ENCODE peak calls at places on chromosomes 11 and 22, in nine cellular contexts. One of them, this sample, is unnamed.

GRCh38 chr22:20566420-20567260 is 59.2 kb downstream of the MED15 start:
- DNase-seq in CD4-positive, alpha-beta T cell: peak
- DNase-seq in WTC11: no peak
- DNase-seq in cardiac fibroblast: peak
- DNase-seq in colonic mucosa: no peak
- DNase-seq in AG04450: no peak
- DNase-seq in CD8-positive, alpha-beta T cell: peak
- DNase-seq in H9: no peak
- DNase-seq in left ventricle myocardium inferior: peak
- DNase-seq in this sample: peak

GRCh38 chr11:65290448-65291165 is 24.1 kb upstream of the CDC42EP2 start:
- DNase-seq in CD4-positive, alpha-beta T cell: no peak
- DNase-seq in WTC11: no peak
- DNase-seq in cardiac fibroblast: peak
- DNase-seq in colonic mucosa: peak
- DNase-seq in AG04450: peak
- DNase-seq in CD8-positive, alpha-beta T cell: no peak
- DNase-seq in H9: no peak
- DNase-seq in left ventricle myocardium inferior: peak
- DNase-seq in this sample: peak

GRCh38 chr11:10388574-10388973 is 66.5 kb upstream of the AMPD3 start:
- DNase-seq in CD4-positive, alpha-beta T cell: no peak
- DNase-seq in WTC11: no peak
- DNase-seq in cardiac fibroblast: no peak
- DNase-seq in colonic mucosa: no peak
- DNase-seq in AG04450: no peak
- DNase-seq in CD8-positive, alpha-beta T cell: peak
- DNase-seq in H9: no peak
- DNase-seq in left ventricle myocardium inferior: peak
- DNase-seq in this sample: no peak

GRCh38 chr11:22477312-22477711 is 139.1 kb downstream of the SLC17A6 start:
- DNase-seq in CD4-positive, alpha-beta T cell: no peak
- DNase-seq in WTC11: no peak
- DNase-seq in cardiac fibroblast: no peak
- DNase-seq in colonic mucosa: no peak
- DNase-seq in AG04450: no peak
- DNase-seq in CD8-positive, alpha-beta T cell: no peak
- DNase-seq in H9: no peak
- DNase-seq in left ventricle myocardium inferior: no peak
- DNase-seq in this sample: no peak

GRCh38 chr22:30408388-30409101 is 11.7 kb downstream of the SEC14L2 start:
- DNase-seq in CD4-positive, alpha-beta T cell: no peak
- DNase-seq in WTC11: no peak
- DNase-seq in cardiac fibroblast: peak
- DNase-seq in colonic mucosa: no peak
- DNase-seq in AG04450: no peak
- DNase-seq in CD8-positive, alpha-beta T cell: no peak
- DNase-seq in H9: no peak
- DNase-seq in left ventricle myocardium inferior: no peak
- DNase-seq in this sample: peak

GRCh38 chr22:36258750-36259619 is 6.1 kb downstream of the APOL1 start:
- DNase-seq in CD4-positive, alpha-beta T cell: no peak
- DNase-seq in WTC11: peak
- DNase-seq in cardiac fibroblast: peak
- DNase-seq in colonic mucosa: no peak
- DNase-seq in AG04450: no peak
- DNase-seq in CD8-positive, alpha-beta T cell: no peak
- DNase-seq in H9: peak
- DNase-seq in left ventricle myocardium inferior: peak
- DNase-seq in this sample: peak

GRCh38 chr11:134958870-134959269 is 546.8 kb upstream of the B3GAT1 start:
- DNase-seq in CD4-positive, alpha-beta T cell: no peak
- DNase-seq in WTC11: no peak
- DNase-seq in cardiac fibroblast: no peak
- DNase-seq in colonic mucosa: no peak
- DNase-seq in AG04450: no peak
- DNase-seq in CD8-positive, alpha-beta T cell: no peak
- DNase-seq in H9: no peak
- DNase-seq in left ventricle myocardium inferior: no peak
- DNase-seq in this sample: no peak

GRCh38 chr11:78221396-78222315 is 32.9 kb downstream of the USP35 start:
- DNase-seq in CD4-positive, alpha-beta T cell: no peak
- DNase-seq in WTC11: no peak
- DNase-seq in cardiac fibroblast: no peak
- DNase-seq in colonic mucosa: peak
- DNase-seq in AG04450: no peak
- DNase-seq in CD8-positive, alpha-beta T cell: peak
- DNase-seq in H9: peak
- DNase-seq in left ventricle myocardium inferior: no peak
- DNase-seq in this sample: no peak

GRCh38 chr11:115612331-115612730 is 108.1 kb upstream of the CADM1 start:
- DNase-seq in CD4-positive, alpha-beta T cell: no peak
- DNase-seq in WTC11: no peak
- DNase-seq in cardiac fibroblast: no peak
- DNase-seq in colonic mucosa: no peak
- DNase-seq in AG04450: no peak
- DNase-seq in CD8-positive, alpha-beta T cell: no peak
- DNase-seq in H9: peak
- DNase-seq in left ventricle myocardium inferior: no peak
- DNase-seq in this sample: no peak

GRCh38 chr22:49052023-49052538 is 775.6 kb downstream of the BRD1 start:
- DNase-seq in CD4-positive, alpha-beta T cell: peak
- DNase-seq in WTC11: no peak
- DNase-seq in cardiac fibroblast: no peak
- DNase-seq in colonic mucosa: peak
- DNase-seq in AG04450: no peak
- DNase-seq in CD8-positive, alpha-beta T cell: peak
- DNase-seq in H9: peak
- DNase-seq in left ventricle myocardium inferior: no peak
- DNase-seq in this sample: no peak

GRCh38 chr11:46248270-46249102 is 29.0 kb upstream of the CREB3L1 start:
- DNase-seq in CD4-positive, alpha-beta T cell: no peak
- DNase-seq in WTC11: no peak
- DNase-seq in cardiac fibroblast: peak
- DNase-seq in colonic mucosa: no peak
- DNase-seq in AG04450: peak
- DNase-seq in CD8-positive, alpha-beta T cell: no peak
- DNase-seq in H9: peak
- DNase-seq in left ventricle myocardium inferior: no peak
- DNase-seq in this sample: peak

GRCh38 chr22:37778370-37779009 is 29.2 kb upstream of the GCAT start:
- DNase-seq in CD4-positive, alpha-beta T cell: no peak
- DNase-seq in WTC11: no peak
- DNase-seq in cardiac fibroblast: peak
- DNase-seq in colonic mucosa: no peak
- DNase-seq in AG04450: no peak
- DNase-seq in CD8-positive, alpha-beta T cell: no peak
- DNase-seq in H9: no peak
- DNase-seq in left ventricle myocardium inferior: no peak
- DNase-seq in this sample: no peak

GRCh38 chr11:36280531-36280930 is 8.7 kb downstream of the COMMD9 start:
- DNase-seq in CD4-positive, alpha-beta T cell: no peak
- DNase-seq in WTC11: no peak
- DNase-seq in cardiac fibroblast: peak
- DNase-seq in colonic mucosa: peak
- DNase-seq in AG04450: no peak
- DNase-seq in CD8-positive, alpha-beta T cell: no peak
- DNase-seq in H9: no peak
- DNase-seq in left ventricle myocardium inferior: no peak
- DNase-seq in this sample: no peak

GRCh38 chr11:118417801-118418200 is 16.4 kb downstream of the ATP5MG start:
- DNase-seq in CD4-positive, alpha-beta T cell: no peak
- DNase-seq in WTC11: no peak
- DNase-seq in cardiac fibroblast: no peak
- DNase-seq in colonic mucosa: no peak
- DNase-seq in AG04450: no peak
- DNase-seq in CD8-positive, alpha-beta T cell: no peak
- DNase-seq in H9: no peak
- DNase-seq in left ventricle myocardium inferior: no peak
- DNase-seq in this sample: no peak

GRCh38 chr22:50016988-50017700 is 4.6 kb upstream of the IL17REL start:
- DNase-seq in CD4-positive, alpha-beta T cell: peak
- DNase-seq in WTC11: no peak
- DNase-seq in cardiac fibroblast: no peak
- DNase-seq in colonic mucosa: no peak
- DNase-seq in AG04450: no peak
- DNase-seq in CD8-positive, alpha-beta T cell: no peak
- DNase-seq in H9: no peak
- DNase-seq in left ventricle myocardium inferior: peak
- DNase-seq in this sample: no peak

GRCh38 chr11:103940542-103940941 is 95.9 kb upstream of the DDI1 start:
- DNase-seq in CD4-positive, alpha-beta T cell: no peak
- DNase-seq in WTC11: no peak
- DNase-seq in cardiac fibroblast: no peak
- DNase-seq in colonic mucosa: no peak
- DNase-seq in AG04450: no peak
- DNase-seq in CD8-positive, alpha-beta T cell: no peak
- DNase-seq in H9: no peak
- DNase-seq in left ventricle myocardium inferior: no peak
- DNase-seq in this sample: no peak

GRCh38 chr11:95682552-95682951 is 107.0 kb downstream of the FAM76B start:
- DNase-seq in CD4-positive, alpha-beta T cell: no peak
- DNase-seq in WTC11: no peak
- DNase-seq in cardiac fibroblast: no peak
- DNase-seq in colonic mucosa: no peak
- DNase-seq in AG04450: no peak
- DNase-seq in CD8-positive, alpha-beta T cell: no peak
- DNase-seq in H9: no peak
- DNase-seq in left ventricle myocardium inferior: no peak
- DNase-seq in this sample: peak

GRCh38 chr11:67626970-67627369 is 2.8 kb downstream of the NUDT8 start:
- DNase-seq in CD4-positive, alpha-beta T cell: no peak
- DNase-seq in WTC11: no peak
- DNase-seq in cardiac fibroblast: no peak
- DNase-seq in colonic mucosa: no peak
- DNase-seq in AG04450: no peak
- DNase-seq in CD8-positive, alpha-beta T cell: no peak
- DNase-seq in H9: peak
- DNase-seq in left ventricle myocardium inferior: no peak
- DNase-seq in this sample: no peak
- TF ChIP-seq CTCF in CD4-positive, alpha-beta T cell: no peak
- TF ChIP-seq CTCF in WTC11: no peak
- TF ChIP-seq CTCF in cardiac fibroblast: no peak
- TF ChIP-seq CTCF in colonic mucosa: no peak
- TF ChIP-seq CTCF in AG04450: no peak
- TF ChIP-seq CTCF in CD8-positive, alpha-beta T cell: no peak
- TF ChIP-seq CTCF in H9: no peak
- TF ChIP-seq CTCF in left ventricle myocardium inferior: no peak
- TF ChIP-seq CTCF in this sample: no peak

DNA sequence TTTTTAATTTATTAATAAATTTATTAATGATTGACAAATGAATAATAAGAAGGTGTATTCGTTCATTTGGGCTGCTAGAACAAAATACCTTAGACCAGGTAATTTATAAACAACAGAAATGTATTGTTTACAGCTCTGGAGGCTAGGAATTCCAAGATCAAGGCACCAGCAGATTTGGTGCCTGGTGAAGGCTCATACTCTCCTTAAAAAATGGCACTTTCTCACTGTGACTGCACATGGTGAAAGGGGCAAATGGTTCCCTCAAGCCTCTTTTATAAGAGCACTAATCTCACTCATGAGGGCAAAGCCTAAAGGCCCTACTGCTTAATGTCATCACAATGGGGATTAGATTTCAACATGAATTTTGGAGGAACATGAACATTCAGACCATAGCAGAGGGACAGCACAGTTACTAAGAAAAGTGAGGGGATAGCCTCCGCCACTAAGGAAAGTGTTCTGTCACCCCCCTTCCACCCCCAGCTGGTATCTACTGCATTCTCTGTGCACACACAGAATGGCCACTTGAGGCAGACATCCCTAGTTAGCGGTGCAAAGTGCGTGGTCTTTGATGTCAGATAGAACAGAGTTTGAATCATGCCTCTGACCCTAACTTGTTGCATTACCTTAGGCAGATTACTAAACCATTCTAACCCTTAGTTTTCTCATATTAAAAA is 47.2 kb upstream of the CEP295 start:
- DNase-seq in CD4-positive, alpha-beta T cell: no peak
- DNase-seq in WTC11: peak
- DNase-seq in cardiac fibroblast: no peak
- DNase-seq in colonic mucosa: no peak
- DNase-seq in AG04450: no peak
- DNase-seq in CD8-positive, alpha-beta T cell: no peak
- DNase-seq in H9: peak
- DNase-seq in left ventricle myocardium inferior: no peak
- DNase-seq in this sample: no peak
- TF ChIP-seq CTCF in CD4-positive, alpha-beta T cell: no peak
- TF ChIP-seq CTCF in WTC11: no peak
- TF ChIP-seq CTCF in cardiac fibroblast: peak
- TF ChIP-seq CTCF in colonic mucosa: no peak
- TF ChIP-seq CTCF in AG04450: peak
- TF ChIP-seq CTCF in CD8-positive, alpha-beta T cell: no peak
- TF ChIP-seq CTCF in H9: peak
- TF ChIP-seq CTCF in left ventricle myocardium inferior: no peak
- TF ChIP-seq CTCF in this sample: peak

GRCh38 chr22:46001046-46001425 is 24.1 kb upstream of the WNT7B start:
- DNase-seq in CD4-positive, alpha-beta T cell: no peak
- DNase-seq in WTC11: no peak
- DNase-seq in cardiac fibroblast: no peak
- DNase-seq in colonic mucosa: no peak
- DNase-seq in AG04450: no peak
- DNase-seq in CD8-positive, alpha-beta T cell: no peak
- DNase-seq in H9: no peak
- DNase-seq in left ventricle myocardium inferior: no peak
- DNase-seq in this sample: no peak
- TF ChIP-seq CTCF in CD4-positive, alpha-beta T cell: no peak
- TF ChIP-seq CTCF in WTC11: no peak
- TF ChIP-seq CTCF in cardiac fibroblast: no peak
- TF ChIP-seq CTCF in colonic mucosa: no peak
- TF ChIP-seq CTCF in AG04450: no peak
- TF ChIP-seq CTCF in CD8-positive, alpha-beta T cell: no peak
- TF ChIP-seq CTCF in H9: no peak
- TF ChIP-seq CTCF in left ventricle myocardium inferior: no peak
- TF ChIP-seq CTCF in this sample: peak

DNA sequence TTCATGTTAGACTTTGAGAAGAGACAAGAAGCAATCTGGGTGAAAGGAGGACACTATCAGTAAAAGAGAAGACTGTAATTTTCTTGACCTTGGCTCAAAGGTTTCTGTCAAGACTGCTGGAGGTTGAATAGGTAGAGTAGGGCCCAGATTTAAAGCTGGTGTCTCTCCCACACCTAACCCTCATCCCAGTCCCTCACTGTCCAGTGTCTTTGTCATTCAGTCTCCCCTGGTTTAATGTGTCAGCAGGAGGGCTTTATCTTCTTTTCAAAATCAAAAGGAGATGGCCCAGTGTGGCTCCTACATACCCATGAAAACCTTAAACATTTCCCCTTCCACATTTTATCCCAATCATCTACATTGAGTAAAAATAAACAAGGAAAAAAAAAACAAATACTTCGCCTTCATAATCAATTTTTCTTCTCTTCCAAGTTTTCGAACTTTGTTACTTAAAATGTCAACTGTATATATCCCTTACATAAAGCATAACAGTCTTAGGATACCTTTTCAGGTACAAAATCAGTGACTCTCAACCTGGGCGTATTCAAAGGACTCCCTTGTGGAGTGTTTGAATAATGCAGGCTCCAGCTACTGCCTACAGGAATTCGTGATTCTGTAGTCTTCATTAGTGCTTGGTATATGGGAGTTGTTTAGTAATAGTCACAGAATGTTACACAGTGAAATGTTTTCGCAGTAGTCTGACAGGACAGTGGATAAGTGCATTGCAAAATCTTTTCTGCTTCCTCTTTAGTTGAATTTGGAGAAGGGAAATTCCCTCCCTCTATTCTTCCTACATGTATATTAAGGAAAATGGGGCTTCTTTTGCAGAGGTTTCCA is 87.2 kb downstream of the FAT3 start:
- DNase-seq in CD4-positive, alpha-beta T cell: no peak
- DNase-seq in WTC11: no peak
- DNase-seq in cardiac fibroblast: peak
- DNase-seq in colonic mucosa: no peak
- DNase-seq in AG04450: no peak
- DNase-seq in CD8-positive, alpha-beta T cell: no peak
- DNase-seq in H9: peak
- DNase-seq in left ventricle myocardium inferior: no peak
- DNase-seq in this sample: no peak
- TF ChIP-seq CTCF in CD4-positive, alpha-beta T cell: no peak
- TF ChIP-seq CTCF in WTC11: no peak
- TF ChIP-seq CTCF in cardiac fibroblast: peak
- TF ChIP-seq CTCF in colonic mucosa: no peak
- TF ChIP-seq CTCF in AG04450: peak
- TF ChIP-seq CTCF in CD8-positive, alpha-beta T cell: no peak
- TF ChIP-seq CTCF in H9: peak
- TF ChIP-seq CTCF in left ventricle myocardium inferior: no peak
- TF ChIP-seq CTCF in this sample: no peak

This sample was measured in astrocyte of the spinal cord.